ENCODE peak calls at places on chromosomes 1 and 21, in seven cellular contexts. J, V, F, M, T, D and Y are unnamed samples.
A peak's percentile ranks its signal among the peaks of the same experiment; 100 is the strongest.

GRCh38 chr1:230307213-230307612 is 118.9 kb downstream of the PGBD5 start:
- DNase-seq in V (no peak), T (no peak), M (no peak), J (no peak), F (no peak), D (no peak), Y (no peak)

GRCh38 chr1:14928412-14928811 is 225.1 kb upstream of the TMEM51 start:
- DNase-seq in V (no peak), J (no peak), F (no peak), M (no peak), T (no peak), D (no peak), Y (no peak)

GRCh38 chr1:172914517-172915144 is 136.1 kb downstream of the TNFSF18 start:
- DNase-seq in D (no peak), F (no peak), T (no peak), M (no peak), J (no peak), V (no peak), Y (no peak)

GRCh38 chr1:246724001-246724724 is at the start of gene SCCPDH:
- DNase-seq in T (no peak), D (peak; percentile 80), J (no peak), F (peak; percentile 55), M (peak; percentile 56), V (peak; percentile 75), Y (no peak)

GRCh38 chr1:61079276-61079897 is 3.0 kb upstream of the NFIA start:
- DNase-seq in D (peak; percentile 43), M (no peak), F (no peak), V (no peak), J (no peak), T (no peak), Y (no peak)

GRCh38 chr1:54312874-54313316 is 93.3 kb downstream of the SSBP3 start:
- DNase-seq in D (peak; percentile 38), F (no peak), T (peak; percentile 45), M (peak; percentile 59), J (no peak), V (no peak), Y (peak; percentile 57)

GRCh38 chr1:64938991-64939390 is 27.4 kb downstream of the JAK1 start:
- DNase-seq in V (no peak), M (no peak), J (no peak), D (no peak), T (no peak), F (no peak), Y (no peak)

GRCh38 chr1:202586018-202586821 is 124.0 kb downstream of the SYT2 start:
- DNase-seq in F (no peak), J (no peak), D (peak; percentile 46), V (peak; percentile 29), M (no peak), T (no peak), Y (no peak)

GRCh38 chr1:24929876-24930702 is at the start of gene RUNX3:
- DNase-seq in T (no peak), M (no peak), J (no peak), F (peak; percentile 87), V (peak; percentile 6), D (peak; percentile 82), Y (no peak)

GRCh38 chr1:216075339-216075738 is 347.9 kb downstream of the USH2A start:
- DNase-seq in D (no peak), M (no peak), F (no peak), V (no peak), J (no peak), T (no peak), Y (no peak)

GRCh38 chr1:151157067-151157531 is 650 bp downstream of the TNFAIP8L2 start:
- DNase-seq in F (peak; percentile 51), T (no peak), V (no peak), D (no peak), J (no peak), M (no peak), Y (no peak)

GRCh38 chr1:89987170-89987819 is 7.6 kb upstream of the ZNF326 start:
- DNase-seq in J (peak; percentile 78), V (peak; percentile 47), T (peak; percentile 47), D (peak; percentile 68), F (peak; percentile 12), M (peak; percentile 69), Y (peak; percentile 82)

GRCh38 chr21:43739648-43740435 is 20.9 kb downstream of the PDXK start:
- DNase-seq in M (no peak), T (no peak), D (no peak), J (no peak), V (no peak), F (no peak), Y (no peak)

GRCh38 chr1:112251766-112252506 is 144.1 kb upstream of the CTTNBP2NL start:
- DNase-seq in T (no peak), V (no peak), F (no peak), M (peak; percentile 50), D (no peak), J (no peak), Y (no peak)

GRCh38 chr21:33374874-33375644 is 28.2 kb upstream of the IFNGR2 start:
- DNase-seq in T (no peak), F (no peak), J (no peak), D (no peak), V (no peak), M (no peak), Y (no peak)

GRCh38 chr1:100038401-100039306 is 68.9 kb downstream of the SLC35A3 start:
- DNase-seq in T (peak; percentile 47), M (peak; percentile 69), F (peak; percentile 64), D (peak; percentile 41), V (peak; percentile 57), J (peak; percentile 29), Y (no peak)

GRCh38 chr1:183070923-183071618 is 47.9 kb downstream of the LAMC1 start:
- DNase-seq in T (peak; percentile 90), V (no peak), F (no peak), D (no peak), M (peak; percentile 67), J (peak; percentile 81), Y (peak; percentile 82)

GRCh38 chr21:17903929-17904639 is 84.9 kb upstream of the C21orf91 start:
- DNase-seq in D (no peak), M (no peak), T (no peak), F (no peak), J (no peak), V (no peak), Y (no peak)

GRCh38 chr1:65168867-65169266 is 20.9 kb downstream of the AK4 start:
- DNase-seq in V (no peak), M (no peak), T (no peak), J (no peak), D (no peak), F (no peak), Y (no peak)

GRCh38 chr1:19313961-19314882 is 2.1 kb downstream of the SLC66A1 start:
- DNase-seq in D (no peak), T (no peak), M (no peak), V (no peak), J (no peak), F (no peak), Y (no peak)

GRCh38 chr1:51719146-51719545 is 102.3 kb downstream of the OSBPL9 start:
- DNase-seq in T (no peak), D (no peak), V (no peak), J (no peak), F (no peak), M (no peak), Y (no peak)

GRCh38 chr1:40305451-40305850 is 11.6 kb downstream of the COL9A2 start:
- DNase-seq in D (no peak), M (no peak), J (no peak), T (no peak), V (no peak), F (no peak), Y (no peak)

GRCh38 chr1:107073493-107073892 is 17.0 kb downstream of the PRMT6 start:
- DNase-seq in J (no peak), V (no peak), D (no peak), F (no peak), T (no peak), M (no peak), Y (no peak)

GRCh38 chr1:114015075-114015474 is 35.8 kb downstream of the OLFML3 start:
- DNase-seq in D (no peak), V (no peak), M (peak; percentile 25), F (no peak), J (peak; percentile 68), T (no peak), Y (no peak)

GRCh38 chr21:33975548-33976081 is 60.0 kb upstream of the ATP5PO start:
- DNase-seq in V (no peak), T (no peak), F (peak; percentile 42), D (no peak), M (peak; percentile 45), J (no peak), Y (no peak)

GRCh38 chr1:84374991-84375838 is 23.1 kb upstream of the DNASE2B start:
- DNase-seq in D (no peak), V (no peak), M (no peak), F (no peak), J (no peak), T (no peak), Y (no peak)

GRCh38 chr1:21174230-21174629 is 2.5 kb downstream of the EIF4G3 start:
- DNase-seq in V (no peak), T (no peak), F (no peak), M (no peak), D (no peak), J (no peak), Y (no peak)

GRCh38 chr1:33818071-33818470 is 45.8 kb upstream of the HMGB4 start:
- DNase-seq in T (no peak), D (no peak), F (no peak), M (no peak), V (no peak), J (no peak), Y (no peak)

GRCh38 chr1:4778056-4778455 is 123.6 kb downstream of the AJAP1 start:
- DNase-seq in F (no peak), V (peak; percentile 24), M (no peak), T (no peak), J (no peak), D (no peak), Y (no peak)

GRCh38 chr1:117534995-117535467 is 70.8 kb upstream of the TENT5C start:
- DNase-seq in F (no peak), V (no peak), D (peak; percentile 39), T (peak; percentile 10), J (peak; percentile 37), M (peak; percentile 62), Y (peak; percentile 31)

GRCh38 chr1:201648066-201648910 is 109.4 kb downstream of the NAV1 start:
- DNase-seq in V (peak; percentile 41), J (no peak), T (no peak), F (no peak), M (peak; percentile 58), D (peak; percentile 82), Y (no peak)

GRCh38 chr1:59105548-59106507 is 191.1 kb upstream of the FGGY start:
- DNase-seq in V (no peak), D (no peak), T (no peak), J (no peak), F (no peak), M (no peak), Y (no peak)

GRCh38 chr1:15803380-15803779 is 4.1 kb downstream of the UQCRHL start:
- DNase-seq in D (peak; percentile 12), M (no peak), F (no peak), J (no peak), V (no peak), T (no peak), Y (no peak)